ENCODE peak calls at places on chromosomes 16 and 17, in seven cellular contexts. L, R, H, O, I, Y and M are unnamed samples.

GRCh38 chr17:46916211-46916610 is 6.7 kb upstream of the GOSR2 start:
- DNase-seq in L (no peak), R (no peak), H (no peak), O (no peak), I (no peak), Y (no peak), M (no peak)

GRCh38 chr16:28623172-28623711 is 13.4 kb upstream of the SULT1A1 start:
- DNase-seq in L (peak; percentile 89), R (peak; percentile 77), H (peak; percentile 92), O (no peak), I (no peak), Y (no peak), M (peak; percentile 85)

GRCh38 chr16:69131749-69132423 is 502 bp downstream of the CHTF8 start:
- DNase-seq in L (no peak), R (peak; percentile 75), H (no peak), O (peak; percentile 79), I (peak; percentile 63), Y (peak; percentile 81), M (peak; percentile 84)

GRCh38 chr16:89821438-89822187 is 5.2 kb upstream of the FANCA start:
- DNase-seq in L (no peak), R (no peak), H (no peak), O (peak; percentile 81), I (no peak), Y (no peak), M (no peak)

GRCh38 chr17:80146121-80147034 is 550 bp downstream of the EIF4A3 start:
- DNase-seq in L (no peak), R (no peak), H (no peak), O (no peak), I (no peak), Y (peak; percentile 84), M (no peak)

GRCh38 chr16:59046335-59046734 is 312.2 kb upstream of the GOT2 start:
- DNase-seq in L (no peak), R (no peak), H (no peak), O (no peak), I (no peak), Y (no peak), M (no peak)

GRCh38 chr16:1211451-1212268 is 13.4 kb downstream of the TPSG1 start:
- DNase-seq in L (no peak), R (no peak), H (no peak), O (no peak), I (no peak), Y (no peak), M (no peak)

GRCh38 chr16:27272076-27272475 is 3.5 kb upstream of the NSMCE1 start:
- DNase-seq in L (no peak), R (no peak), H (no peak), O (no peak), I (no peak), Y (no peak), M (no peak)

GRCh38 chr17:64087252-64088005 is 42.5 kb downstream of the ERN1 start:
- DNase-seq in L (no peak), R (no peak), H (no peak), O (no peak), I (no peak), Y (no peak), M (no peak)

GRCh38 chr17:19867094-19867653 is 562 bp downstream of the ULK2 start:
- DNase-seq in L (peak; percentile 89), R (peak; percentile 70), H (peak; percentile 91), O (peak; percentile 9), I (peak; percentile 64), Y (peak; percentile 81), M (peak; percentile 22)

GRCh38 chr16:73299349-73299748 is 251.4 kb upstream of the ZFHX3 start:
- DNase-seq in L (no peak), R (no peak), H (no peak), O (no peak), I (no peak), Y (no peak), M (no peak)

GRCh38 chr17:9132291-9132690 is 111.0 kb downstream of the NTN1 start:
- DNase-seq in L (peak; percentile 37), R (no peak), H (no peak), O (no peak), I (no peak), Y (no peak), M (no peak)

GRCh38 chr17:33234930-33235685 is 58.0 kb downstream of the ASIC2 start:
- DNase-seq in L (no peak), R (peak; percentile 38), H (no peak), O (no peak), I (peak; percentile 27), Y (peak; percentile 81), M (peak; percentile 36)

GRCh38 chr17:50634123-50634914 is at the start of gene ABCC3:
- DNase-seq in L (no peak), R (peak; percentile 75), H (peak; percentile 94), O (peak; percentile 56), I (peak; percentile 60), Y (no peak), M (peak; percentile 85)

DNA sequence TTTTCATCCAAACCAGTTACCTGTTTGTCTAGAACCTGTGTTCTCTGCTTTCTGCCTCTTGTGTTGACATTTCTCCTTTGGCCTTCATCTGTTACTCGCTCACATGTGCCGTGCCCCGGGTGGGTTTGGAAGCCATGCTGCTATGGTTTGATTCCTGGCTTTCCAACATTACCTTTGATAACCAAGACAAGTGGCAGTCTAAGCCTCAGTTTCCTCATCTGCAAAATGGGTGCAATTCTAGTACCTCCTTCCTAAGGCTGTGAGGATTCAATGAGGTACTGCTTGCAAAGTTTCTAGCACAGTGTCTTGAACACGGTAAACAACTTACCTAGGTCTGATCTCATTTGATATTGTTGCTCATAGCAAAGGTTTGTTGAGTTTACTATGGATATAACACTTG is 665.0 kb downstream of the WWOX start:
- DNase-seq in L (no peak), R (no peak), H (no peak), O (no peak), I (no peak), Y (no peak), M (no peak)
- TF ChIP-seq POLR2AphosphoS5 in L (no peak), R (no peak), H (no peak), O (no peak), I (no peak), Y (no peak), M (no peak)

DNA sequence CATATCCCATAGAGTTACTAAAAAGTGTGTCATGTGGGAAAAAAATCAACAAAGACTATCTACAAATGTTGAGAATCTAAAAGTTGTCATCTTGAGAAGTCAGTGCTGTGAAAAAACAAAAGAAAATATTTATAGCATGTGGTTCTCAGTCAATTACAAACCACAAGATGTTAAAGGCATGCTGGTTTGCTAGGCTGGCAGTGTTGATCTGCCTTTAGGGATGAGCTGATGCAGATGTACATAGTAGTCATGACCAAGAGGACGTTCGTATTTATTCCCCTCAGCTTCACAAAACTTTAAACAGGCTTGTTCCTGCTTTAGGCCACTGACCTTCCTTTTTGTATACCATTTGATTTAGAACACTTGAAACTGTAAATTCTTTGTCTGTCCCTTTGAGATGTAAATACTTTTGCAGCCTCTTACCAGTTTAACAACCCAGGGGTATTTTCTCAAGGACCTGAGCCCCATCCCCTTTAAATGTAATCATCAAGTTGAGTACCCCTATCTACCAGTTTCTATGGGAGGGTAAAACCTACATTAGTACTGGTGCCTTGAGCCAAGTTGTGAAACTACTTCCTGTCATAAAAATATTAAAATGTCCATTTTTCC is 446.6 kb downstream of the KCNJ18 start:
- DNase-seq in L (no peak), R (no peak), H (no peak), O (no peak), I (no peak), Y (no peak), M (no peak)
- H3K9me3 ChIP-seq in L (peaks cover 4% of the 10 kb centered on the region), R (no peaks in the 10 kb centered on the region), H (no peaks in the 10 kb centered on the region), O (peaks cover 69% of the 10 kb centered on the region), I (no peaks in the 10 kb centered on the region), Y (no peaks in the 10 kb centered on the region), M (peaks cover 10% of the 10 kb centered on the region)

GRCh38 chr16:14548933-14549788 is 80.9 kb downstream of the PARN start:
- DNase-seq in L (no peak), R (no peak), H (no peak), O (peak; percentile 43), I (no peak), Y (no peak), M (no peak)

GRCh38 chr16:14549789-14550153 is 80.3 kb downstream of the PARN start:
- DNase-seq in L (no peak), R (peak; percentile 55), H (no peak), O (peak; percentile 78), I (no peak), Y (no peak), M (no peak)

GRCh38 chr16:14539631-14540030 is 90.4 kb downstream of the PARN start:
- DNase-seq in L (no peak), R (no peak), H (no peak), O (no peak), I (no peak), Y (no peak), M (no peak)

DNA sequence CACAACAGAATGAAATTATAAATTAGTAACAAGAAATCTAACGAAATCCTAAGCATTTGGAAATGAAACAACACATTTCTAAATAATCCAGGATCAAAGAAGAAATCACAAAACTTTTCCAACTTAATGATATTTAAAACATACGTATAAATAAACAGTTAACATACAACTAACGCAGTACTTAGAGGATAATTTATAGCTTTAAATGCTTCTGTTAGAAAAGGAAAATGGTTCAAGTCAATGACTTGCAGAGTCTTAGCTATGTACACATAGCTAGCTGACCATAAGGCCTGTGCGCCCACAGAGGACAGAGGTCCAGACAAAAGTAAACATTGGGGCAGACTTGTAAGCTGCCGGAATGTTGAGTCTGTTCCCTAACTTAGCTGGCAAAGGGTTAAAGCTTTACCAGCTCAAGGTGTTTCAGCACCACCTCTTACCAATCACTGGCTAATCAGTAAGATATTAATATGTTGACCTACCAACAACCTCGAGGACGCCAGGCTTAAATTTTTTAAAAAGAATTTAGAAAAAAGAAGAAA is 84.6 kb downstream of the PARN start:
- DNase-seq in L (no peak), R (peak; percentile 38), H (no peak), O (peak; percentile 95), I (no peak), Y (no peak), M (no peak)
- H3K27ac ChIP-seq in L (no peak overlapping the region), R (peak overlapping the region; percentile 25), H (no peak overlapping the region), O (peak overlapping the region; percentile 70), I (no peak overlapping the region), Y (no peak overlapping the region), M (no peak overlapping the region)

DNA sequence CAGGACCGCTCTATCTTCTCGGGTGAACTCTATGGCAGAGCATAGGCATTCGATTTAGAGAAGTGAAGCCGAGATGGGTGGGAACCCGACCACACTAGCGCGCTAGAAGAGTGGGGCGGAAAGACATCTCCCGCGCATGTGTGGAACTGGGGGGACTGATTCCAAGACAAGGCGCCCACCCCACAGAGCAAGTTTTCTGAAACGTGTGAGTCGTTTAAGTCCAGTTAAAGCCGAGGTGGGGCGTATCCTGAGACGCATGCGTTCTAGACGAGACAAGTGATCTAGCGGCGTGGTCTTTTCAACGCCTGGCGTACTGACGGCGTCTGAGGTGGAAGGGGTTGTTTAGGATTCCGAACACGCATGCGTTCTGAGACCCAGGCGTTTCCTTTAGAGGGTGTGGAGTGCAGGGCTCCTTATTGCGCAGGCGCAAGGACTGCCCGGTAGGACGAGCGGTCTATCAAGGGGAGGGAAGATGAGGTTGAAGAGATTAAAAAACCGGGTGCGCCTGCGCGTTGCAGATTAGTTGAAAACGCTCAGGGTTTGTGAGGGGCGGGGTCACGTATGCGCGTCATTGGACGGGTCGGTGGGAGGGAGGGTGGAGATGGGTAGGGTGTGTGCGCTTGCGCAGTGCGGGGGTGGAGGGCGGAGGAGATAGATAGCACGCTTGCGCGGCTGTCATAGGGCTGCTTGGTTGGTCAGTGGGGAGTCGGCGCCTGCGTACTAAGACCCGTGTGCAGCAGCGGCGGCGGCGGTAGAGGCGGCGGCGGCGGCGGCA is at the start of gene EIF5A:
- DNase-seq in L (peak; percentile 100), R (peak; percentile 100), H (peak; percentile 98), O (peak; percentile 100), I (peak; percentile 99), Y (peak; percentile 100), M (peak; percentile 100)
- TF ChIP-seq POLR2AphosphoS5 in L (peak; percentile 97), R (peak; percentile 94), H (peak; percentile 83), O (peak; percentile 97), I (peak; percentile 99), Y (peak; percentile 47), M (peak; percentile 97)